ENCODE peak calls at places on chromosomes 6 and 20, in nine cellular contexts. P is uterus, K is GM13977, H is BJ, M is RPMI7951, Z is HS-5, J is naive B cell, I is type B pancreatic cell, D is prostate gland. L is an unnamed sample.

GRCh38 chr6:84772428-84773132 is 8.2 kb upstream of the TBX18 start:
- DNase-seq in P (no peak), K (no peak), H (no peak), M (no peak), Z (no peak), J (no peak), I (no peak), D (no peak), L (no peak)

GRCh38 chr6:170068496-170068895 is 222.4 kb downstream of the DLL1 start:
- DNase-seq in P (peak; percentile 7), K (no peak), H (no peak), M (no peak), Z (no peak), J (no peak), I (peak; percentile 24), D (no peak), L (no peak)

GRCh38 chr20:3390759-3391500 is 16.5 kb downstream of the DNAAF9 start:
- DNase-seq in P (no peak), K (no peak), H (no peak), M (no peak), Z (no peak), J (no peak), I (no peak), D (no peak), L (no peak)

GRCh38 chr6:64777941-64778785 is 928.9 kb downstream of the EYS start:
- DNase-seq in P (no peak), K (no peak), H (no peak), M (no peak), Z (no peak), J (no peak), I (no peak), D (no peak), L (no peak)

GRCh38 chr6:100892116-100892515 is 11.0 kb upstream of the ASCC3 start:
- DNase-seq in P (no peak), K (no peak), H (no peak), M (no peak), Z (no peak), J (no peak), I (no peak), D (no peak), L (no peak)

GRCh38 chr6:166724576-166724975 is 97.5 kb upstream of the RPS6KA2 start:
- DNase-seq in P (no peak), K (no peak), H (peak; percentile 16), M (no peak), Z (peak; percentile 20), J (no peak), I (no peak), D (no peak), L (no peak)

GRCh38 chr20:15240801-15241200 is 903.4 kb upstream of the FLRT3 start:
- DNase-seq in P (no peak), K (no peak), H (no peak), M (no peak), Z (no peak), J (no peak), I (no peak), D (no peak), L (no peak)

GRCh38 chr6:136956590-136957573 is 34.8 kb downstream of the SLC35D3 start:
- DNase-seq in P (no peak), K (no peak), H (no peak), M (no peak), Z (no peak), J (no peak), I (no peak), D (no peak), L (no peak)

GRCh38 chr6:157911278-157911677 is 70.4 kb upstream of the SYNJ2 start:
- DNase-seq in P (no peak), K (no peak), H (no peak), M (no peak), Z (no peak), J (no peak), I (no peak), D (no peak), L (no peak)

GRCh38 chr20:33647603-33648395 is 14.3 kb upstream of the C20orf144 start:
- DNase-seq in P (no peak), K (peak; percentile 76), H (no peak), M (peak; percentile 75), Z (no peak), J (no peak), I (no peak), D (peak; percentile 78), L (no peak)

GRCh38 chr20:25197173-25197869 is 1.8 kb downstream of the ENTPD6 start:
- DNase-seq in P (no peak), K (no peak), H (no peak), M (no peak), Z (no peak), J (no peak), I (no peak), D (no peak), L (no peak)

GRCh38 chr6:3337521-3338350 is 79.0 kb downstream of the PSMG4 start:
- DNase-seq in P (no peak), K (no peak), H (no peak), M (peak; percentile 61), Z (no peak), J (no peak), I (no peak), D (no peak), L (no peak)

GRCh38 chr6:15299430-15300131 is 53.7 kb downstream of the JARID2 start:
- DNase-seq in P (no peak), K (peak; percentile 70), H (no peak), M (peak; percentile 60), Z (peak; percentile 47), J (peak; percentile 81), I (no peak), D (no peak), L (no peak)

GRCh38 chr6:36944650-36945049 is 9.9 kb upstream of the PI16 start:
- DNase-seq in P (no peak), K (no peak), H (no peak), M (no peak), Z (no peak), J (no peak), I (no peak), D (no peak), L (no peak)

GRCh38 chr20:63497138-63497945 is 1.5 kb downstream of the EEF1A2 start:
- DNase-seq in P (no peak), K (no peak), H (no peak), M (no peak), Z (no peak), J (no peak), I (peak; percentile 67), D (no peak), L (no peak)

GRCh38 chr6:11324453-11325023 is 92.1 kb upstream of the NEDD9 start:
- DNase-seq in P (no peak), K (peak; percentile 55), H (no peak), M (no peak), Z (no peak), J (no peak), I (no peak), D (no peak), L (no peak)

GRCh38 chr20:62314339-62314638 is 11.5 kb downstream of the ADRM1 start:
- DNase-seq in P (no peak), K (no peak), H (no peak), M (no peak), Z (no peak), J (no peak), I (no peak), D (no peak), L (no peak)

GRCh38 chr6:44966449-44967091 is 361.6 kb upstream of the RUNX2 start:
- DNase-seq in P (no peak), K (no peak), H (peak; percentile 32), M (peak; percentile 80), Z (peak; percentile 70), J (no peak), I (no peak), D (no peak), L (no peak)

GRCh38 chr20:33079267-33079666 is at the start of gene BPIFB4:
- DNase-seq in P (no peak), K (no peak), H (no peak), M (peak; percentile 70), Z (peak; percentile 18), J (no peak), I (no peak), D (no peak), L (no peak)

GRCh38 chr6:46062312-46062711 is 46.7 kb upstream of the CLIC5 start:
- DNase-seq in P (no peak), K (no peak), H (no peak), M (no peak), Z (no peak), J (no peak), I (no peak), D (peak; percentile 16), L (no peak)

L was measured in DMS 273 treated with DMSO at 0.1 percent for 48 hours.